ENCODE peak calls at places on chromosomes 13 and 19, in eight cellular contexts. One of them, this sample, is unnamed.

GRCh38 chr19:6068711-6069110 is 41.6 kb downstream of the RFX2 start:
- DNase-seq in stimulated activated naive B cell treated with anti-CD40 and anti-IgM and Interleukin-4, amounts not matched to agents 10 μg/mL and 1 μg/mL and 100 μg/mL, for 72 hours: no peak
- DNase-seq in activated CD4-positive, alpha-beta T cell treated with anti-CD3 and anti-CD28 coated beads for 24 hours: no peak
- DNase-seq in astrocyte of the hippocampus: no peak
- DNase-seq in amniotic stem cell: no peak
- DNase-seq in anterior cingulate cortex: no peak
- DNase-seq in activated T-cell treated with anti-CD3 and anti-CD28 coated beads for 24 hours: no peak
- DNase-seq in AG04450: no peak
- DNase-seq in this sample: no peak

GRCh38 chr19:39265321-39265916 is 2.8 kb upstream of the IFNL2 start:
- DNase-seq in anterior cingulate cortex: no peak
- DNase-seq in stimulated activated naive B cell treated with anti-CD40 and anti-IgM and Interleukin-4, amounts not matched to agents 10 μg/mL and 1 μg/mL and 100 μg/mL, for 72 hours: no peak
- DNase-seq in astrocyte of the hippocampus: no peak
- DNase-seq in activated T-cell treated with anti-CD3 and anti-CD28 coated beads for 24 hours: no peak
- DNase-seq in amniotic stem cell: no peak
- DNase-seq in activated CD4-positive, alpha-beta T cell treated with anti-CD3 and anti-CD28 coated beads for 24 hours: no peak
- DNase-seq in AG04450: no peak
- DNase-seq in this sample: no peak

GRCh38 chr13:105871768-105872167 is 663.7 kb downstream of the EFNB2 start:
- DNase-seq in anterior cingulate cortex: no peak
- DNase-seq in astrocyte of the hippocampus: no peak
- DNase-seq in AG04450: no peak
- DNase-seq in activated T-cell treated with anti-CD3 and anti-CD28 coated beads for 24 hours: no peak
- DNase-seq in stimulated activated naive B cell treated with anti-CD40 and anti-IgM and Interleukin-4, amounts not matched to agents 10 μg/mL and 1 μg/mL and 100 μg/mL, for 72 hours: no peak
- DNase-seq in activated CD4-positive, alpha-beta T cell treated with anti-CD3 and anti-CD28 coated beads for 24 hours: no peak
- DNase-seq in amniotic stem cell: no peak
- DNase-seq in this sample: no peak

GRCh38 chr19:3034194-3034844 is 5.2 kb upstream of the TLE2 start:
- DNase-seq in AG04450: peak
- DNase-seq in activated CD4-positive, alpha-beta T cell treated with anti-CD3 and anti-CD28 coated beads for 24 hours: no peak
- DNase-seq in amniotic stem cell: no peak
- DNase-seq in astrocyte of the hippocampus: no peak
- DNase-seq in activated T-cell treated with anti-CD3 and anti-CD28 coated beads for 24 hours: no peak
- DNase-seq in stimulated activated naive B cell treated with anti-CD40 and anti-IgM and Interleukin-4, amounts not matched to agents 10 μg/mL and 1 μg/mL and 100 μg/mL, for 72 hours: no peak
- DNase-seq in anterior cingulate cortex: no peak
- DNase-seq in this sample: no peak

GRCh38 chr13:27259831-27260230 is 8.5 kb downstream of the RPL21 start:
- DNase-seq in stimulated activated naive B cell treated with anti-CD40 and anti-IgM and Interleukin-4, amounts not matched to agents 10 μg/mL and 1 μg/mL and 100 μg/mL, for 72 hours: no peak
- DNase-seq in anterior cingulate cortex: no peak
- DNase-seq in astrocyte of the hippocampus: no peak
- DNase-seq in amniotic stem cell: no peak
- DNase-seq in activated T-cell treated with anti-CD3 and anti-CD28 coated beads for 24 hours: no peak
- DNase-seq in activated CD4-positive, alpha-beta T cell treated with anti-CD3 and anti-CD28 coated beads for 24 hours: no peak
- DNase-seq in AG04450: no peak
- DNase-seq in this sample: no peak

GRCh38 chr13:111210082-111210481 is 95.0 kb downstream of the ARHGEF7 start:
- DNase-seq in activated T-cell treated with anti-CD3 and anti-CD28 coated beads for 24 hours: no peak
- DNase-seq in astrocyte of the hippocampus: no peak
- DNase-seq in anterior cingulate cortex: no peak
- DNase-seq in stimulated activated naive B cell treated with anti-CD40 and anti-IgM and Interleukin-4, amounts not matched to agents 10 μg/mL and 1 μg/mL and 100 μg/mL, for 72 hours: no peak
- DNase-seq in amniotic stem cell: no peak
- DNase-seq in activated CD4-positive, alpha-beta T cell treated with anti-CD3 and anti-CD28 coated beads for 24 hours: no peak
- DNase-seq in AG04450: no peak
- DNase-seq in this sample: no peak

GRCh38 chr19:38650911-38651584 is 3.6 kb downstream of the ACTN4 start:
- DNase-seq in anterior cingulate cortex: no peak
- DNase-seq in amniotic stem cell: no peak
- DNase-seq in astrocyte of the hippocampus: peak
- DNase-seq in activated CD4-positive, alpha-beta T cell treated with anti-CD3 and anti-CD28 coated beads for 24 hours: no peak
- DNase-seq in AG04450: no peak
- DNase-seq in stimulated activated naive B cell treated with anti-CD40 and anti-IgM and Interleukin-4, amounts not matched to agents 10 μg/mL and 1 μg/mL and 100 μg/mL, for 72 hours: no peak
- DNase-seq in activated T-cell treated with anti-CD3 and anti-CD28 coated beads for 24 hours: no peak
- DNase-seq in this sample: peak

GRCh38 chr19:18465964-18466339 is 28.0 kb upstream of the ISYNA1 start:
- DNase-seq in activated T-cell treated with anti-CD3 and anti-CD28 coated beads for 24 hours: no peak
- DNase-seq in amniotic stem cell: no peak
- DNase-seq in stimulated activated naive B cell treated with anti-CD40 and anti-IgM and Interleukin-4, amounts not matched to agents 10 μg/mL and 1 μg/mL and 100 μg/mL, for 72 hours: no peak
- DNase-seq in AG04450: no peak
- DNase-seq in anterior cingulate cortex: no peak
- DNase-seq in activated CD4-positive, alpha-beta T cell treated with anti-CD3 and anti-CD28 coated beads for 24 hours: no peak
- DNase-seq in astrocyte of the hippocampus: no peak
- DNase-seq in this sample: no peak

GRCh38 chr13:113813070-113813748 is 50.7 kb downstream of the GAS6 start:
- DNase-seq in amniotic stem cell: no peak
- DNase-seq in anterior cingulate cortex: no peak
- DNase-seq in AG04450: no peak
- DNase-seq in activated CD4-positive, alpha-beta T cell treated with anti-CD3 and anti-CD28 coated beads for 24 hours: no peak
- DNase-seq in astrocyte of the hippocampus: no peak
- DNase-seq in activated T-cell treated with anti-CD3 and anti-CD28 coated beads for 24 hours: no peak
- DNase-seq in stimulated activated naive B cell treated with anti-CD40 and anti-IgM and Interleukin-4, amounts not matched to agents 10 μg/mL and 1 μg/mL and 100 μg/mL, for 72 hours: no peak
- DNase-seq in this sample: no peak

GRCh38 chr19:29841559-29842367 is 30.0 kb downstream of the CCNE1 start:
- DNase-seq in anterior cingulate cortex: no peak
- DNase-seq in amniotic stem cell: no peak
- DNase-seq in AG04450: no peak
- DNase-seq in stimulated activated naive B cell treated with anti-CD40 and anti-IgM and Interleukin-4, amounts not matched to agents 10 μg/mL and 1 μg/mL and 100 μg/mL, for 72 hours: no peak
- DNase-seq in activated T-cell treated with anti-CD3 and anti-CD28 coated beads for 24 hours: no peak
- DNase-seq in astrocyte of the hippocampus: peak
- DNase-seq in activated CD4-positive, alpha-beta T cell treated with anti-CD3 and anti-CD28 coated beads for 24 hours: no peak
- DNase-seq in this sample: peak

GRCh38 chr19:4744451-4745170 is 21.0 kb upstream of the DPP9 start:
- DNase-seq in activated CD4-positive, alpha-beta T cell treated with anti-CD3 and anti-CD28 coated beads for 24 hours: no peak
- DNase-seq in astrocyte of the hippocampus: peak
- DNase-seq in amniotic stem cell: peak
- DNase-seq in AG04450: peak
- DNase-seq in stimulated activated naive B cell treated with anti-CD40 and anti-IgM and Interleukin-4, amounts not matched to agents 10 μg/mL and 1 μg/mL and 100 μg/mL, for 72 hours: no peak
- DNase-seq in anterior cingulate cortex: no peak
- DNase-seq in activated T-cell treated with anti-CD3 and anti-CD28 coated beads for 24 hours: no peak
- DNase-seq in this sample: peak

GRCh38 chr19:8451885-8452284 is 7.1 kb downstream of the HNRNPM start:
- DNase-seq in stimulated activated naive B cell treated with anti-CD40 and anti-IgM and Interleukin-4, amounts not matched to agents 10 μg/mL and 1 μg/mL and 100 μg/mL, for 72 hours: no peak
- DNase-seq in activated CD4-positive, alpha-beta T cell treated with anti-CD3 and anti-CD28 coated beads for 24 hours: no peak
- DNase-seq in anterior cingulate cortex: no peak
- DNase-seq in AG04450: no peak
- DNase-seq in astrocyte of the hippocampus: peak
- DNase-seq in activated T-cell treated with anti-CD3 and anti-CD28 coated beads for 24 hours: no peak
- DNase-seq in amniotic stem cell: no peak
- DNase-seq in this sample: peak

GRCh38 chr19:4555657-4556561 is 3.6 kb downstream of the SEMA6B start:
- DNase-seq in anterior cingulate cortex: no peak
- DNase-seq in stimulated activated naive B cell treated with anti-CD40 and anti-IgM and Interleukin-4, amounts not matched to agents 10 μg/mL and 1 μg/mL and 100 μg/mL, for 72 hours: no peak
- DNase-seq in activated T-cell treated with anti-CD3 and anti-CD28 coated beads for 24 hours: no peak
- DNase-seq in AG04450: no peak
- DNase-seq in astrocyte of the hippocampus: no peak
- DNase-seq in amniotic stem cell: no peak
- DNase-seq in activated CD4-positive, alpha-beta T cell treated with anti-CD3 and anti-CD28 coated beads for 24 hours: no peak
- DNase-seq in this sample: peak

This sample was measured in MCF 10A.